ENCODE peak calls at places on chromosomes 13 and 19, in seven cellular contexts. H is tibial nerve, C is SK-N-SH, R is HepG2, J is brain microvascular endothelial cell, X is IMR-90, E is Panc1. Y is an unnamed sample.

GRCh38 chr13:25988655-25989054 is 63.2 kb downstream of the SHISA2 start:
- DNase-seq in J (peak; percentile 34), H (no peak), X (no peak), C (no peak), R (no peak), E (no peak), Y (no peak)

GRCh38 chr13:94433055-94433947 is 46.2 kb downstream of the DCT start:
- DNase-seq in C (no peak), J (no peak), X (no peak), E (no peak), R (peak; percentile 45), H (no peak), Y (no peak)

GRCh38 chr13:107901996-107902562 is 313.3 kb downstream of the LIG4 start:
- DNase-seq in E (no peak), C (no peak), H (no peak), X (no peak), J (no peak), R (no peak), Y (no peak)

GRCh38 chr13:19959141-19959830 is 759 bp downstream of the ZMYM2 start:
- DNase-seq in J (peak; percentile 38), H (peak; percentile 34), X (peak; percentile 39), R (peak; percentile 27), C (peak; percentile 62), E (no peak), Y (peak; percentile 79)

GRCh38 chr13:98707309-98707999 is 45.0 kb downstream of the SLC15A1 start:
- DNase-seq in C (no peak), E (no peak), H (no peak), J (no peak), X (no peak), R (no peak), Y (no peak)

GRCh38 chr19:5896365-5897076 is 7.1 kb downstream of the NDUFA11 start:
- DNase-seq in X (no peak), H (no peak), J (no peak), R (no peak), E (no peak), C (no peak), Y (no peak)

GRCh38 chr19:584240-585001 is 5.3 kb upstream of the HCN2 start:
- DNase-seq in H (no peak), X (peak; percentile 27), E (no peak), R (no peak), C (peak; percentile 95), J (no peak), Y (no peak)

GRCh38 chr13:23955064-23955463 is 57.8 kb upstream of the C1QTNF9B start:
- DNase-seq in E (no peak), R (no peak), X (no peak), C (no peak), J (no peak), H (no peak), Y (no peak)

GRCh38 chr13:26011996-26012688 is 39.7 kb downstream of the SHISA2 start:
- DNase-seq in X (no peak), C (no peak), R (no peak), H (no peak), J (no peak), E (no peak), Y (no peak)

GRCh38 chr19:33298146-33298911 is 4.0 kb downstream of the CEBPA start:
- DNase-seq in E (no peak), J (no peak), R (no peak), C (peak; percentile 41), H (no peak), X (no peak), Y (no peak)

GRCh38 chr19:51971624-51972023 is 15.0 kb downstream of the ZNF350 start:
- DNase-seq in H (no peak), C (no peak), E (no peak), X (peak; percentile 13), J (no peak), R (no peak), Y (no peak)

GRCh38 chr13:47908200-47908902 is 92.7 kb downstream of the SUCLA2 start:
- DNase-seq in C (no peak), J (peak; percentile 82), H (no peak), R (peak; percentile 89), E (no peak), X (peak; percentile 76), Y (no peak)

GRCh38 chr13:114225610-114226009 is 9.1 kb upstream of the CDC16 start:
- DNase-seq in E (no peak), R (no peak), J (no peak), C (peak; percentile 37), H (no peak), X (no peak), Y (no peak)

GRCh38 chr13:110890279-110891150 is 24.4 kb downstream of the ANKRD10 start:
- DNase-seq in X (no peak), H (no peak), C (no peak), E (no peak), R (no peak), J (no peak), Y (no peak)

GRCh38 chr19:42199440-42200115 is 17.9 kb downstream of the DEDD2 start:
- DNase-seq in J (no peak), H (no peak), E (no peak), X (no peak), R (no peak), C (no peak), Y (no peak)

GRCh38 chr13:112903606-112904195 is 65.3 kb upstream of the MCF2L start:
- DNase-seq in X (no peak), C (no peak), H (no peak), J (no peak), R (no peak), E (no peak), Y (no peak)

GRCh38 chr13:30873519-30873918 is 32.6 kb upstream of the MEDAG start:
- DNase-seq in E (no peak), R (no peak), H (no peak), J (no peak), C (no peak), X (peak; percentile 19), Y (peak; percentile 62)

GRCh38 chr19:2555422-2556220 is 79.7 kb downstream of the GADD45B start:
- DNase-seq in R (peak; percentile 75), J (no peak), E (no peak), H (no peak), X (no peak), C (no peak), Y (no peak)

GRCh38 chr13:40668335-40668734 is 1.9 kb upstream of the FOXO1 start:
- DNase-seq in H (peak; percentile 63), C (no peak), R (peak; percentile 54), X (no peak), E (no peak), J (no peak), Y (no peak)
- TF ChIP-seq CTCF in H (peak; percentile 51), C (no peak), R (peak; percentile 72), X (peak; percentile 21), E (peak; percentile 70), J (peak; percentile 71), Y (no peak)

GRCh38 chr19:43711751-43712355 is 4.0 kb upstream of the IRGC start:
- DNase-seq in H (no peak), E (no peak), R (no peak), J (no peak), X (no peak), C (no peak), Y (no peak)
- H3K27ac ChIP-seq in H (no peak overlapping the region), E (no peak overlapping the region), R (no peak overlapping the region), J (no peak overlapping the region), X (no peak overlapping the region), C (no peak overlapping the region), Y (no peak overlapping the region)

GRCh38 chr19:49514151-49514550 is 1.7 kb downstream of the FCGRT start:
- DNase-seq in C (no peak), J (no peak), R (no peak), E (no peak), H (no peak), X (no peak), Y (no peak)
- H3K4me3 ChIP-seq in C (peak overlapping the region; percentile 78), J (no peak overlapping the region), R (peak overlapping the region; percentile 89), E (no peak overlapping the region), H (peak overlapping the region; percentile 91), X (no peak overlapping the region), Y (peak overlapping the region; percentile 89)

GRCh38 chr19:18281082-18282020 is at the start of gene JUND:
- DNase-seq in R (peak; percentile 92), C (peak; percentile 95), E (no peak), H (peak; percentile 92), J (peak; percentile 95), X (peak; percentile 98), Y (peak; percentile 99)

GRCh38 chr19:18279266-18279515 is 2.2 kb downstream of the JUND start:
- DNase-seq in X (no peak), R (no peak), C (no peak), E (no peak), J (no peak), H (no peak), Y (no peak)

GRCh38 chr19:18280247-18281081 is 958 bp downstream of the JUND start:
- DNase-seq in J (peak; percentile 36), H (peak; percentile 63), E (no peak), X (peak; percentile 69), C (peak; percentile 85), R (peak; percentile 52), Y (peak; percentile 87)

GRCh38 chr19:18279516-18280246 is 1.7 kb downstream of the JUND start:
- DNase-seq in H (peak; percentile 89), R (peak; percentile 93), X (peak; percentile 92), J (peak; percentile 83), C (peak; percentile 93), E (no peak), Y (peak; percentile 95)

DNA sequence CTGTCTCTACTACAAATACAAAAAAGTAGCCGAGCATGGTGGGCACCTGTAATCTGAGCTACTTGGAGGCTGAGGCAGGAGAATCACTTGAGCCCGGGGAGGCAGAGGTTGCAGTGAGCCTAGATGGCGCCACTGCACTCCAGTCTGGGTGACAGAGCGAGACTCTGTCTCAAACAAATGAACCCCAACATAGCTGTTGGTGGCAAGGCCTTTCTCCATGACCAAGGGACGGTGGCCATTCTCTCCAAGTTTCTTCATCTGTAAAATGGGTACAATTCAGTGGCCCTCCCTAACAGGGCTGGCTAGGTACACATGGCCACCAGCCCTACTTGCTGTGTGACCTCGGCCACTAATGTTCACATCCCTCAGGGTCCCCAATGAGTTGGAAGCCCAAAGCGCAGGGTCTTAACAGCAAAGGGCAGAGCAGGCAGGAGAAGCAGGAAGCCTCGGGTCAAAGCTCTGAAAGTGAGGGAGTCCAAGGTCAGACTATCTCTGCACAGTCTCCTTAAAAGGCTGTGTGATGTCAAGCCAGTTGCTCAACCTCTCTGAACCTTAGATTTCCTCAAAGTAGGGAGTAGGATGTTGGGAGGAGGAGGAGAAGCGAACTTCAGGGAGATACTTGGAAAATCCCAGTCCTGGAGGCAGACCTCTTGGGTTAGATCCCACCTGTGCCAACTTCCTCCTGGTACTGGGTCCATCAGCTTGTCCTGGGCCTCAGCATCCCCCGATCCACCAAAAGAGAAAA is 2.7 kb downstream of the JUND start:
- DNase-seq in H (no peak), C (no peak), J (peak; percentile 25), X (no peak), R (no peak), E (no peak), Y (no peak)
- TF ChIP-seq CTCF in H (no peak), C (peak; percentile 53), J (peak; percentile 57), X (peak; percentile 24), R (peak; percentile 54), E (peak; percentile 35), Y (no peak)

GRCh38 chr19:8454218-8454617 is 9.4 kb downstream of the HNRNPM start:
- DNase-seq in X (no peak), C (no peak), J (no peak), E (no peak), R (no peak), H (no peak), Y (no peak)
- H3K27ac ChIP-seq in X (no peak overlapping the region), C (no peak overlapping the region), J (no peak overlapping the region), E (no peak overlapping the region), R (no peak overlapping the region), H (no peak overlapping the region), Y (no peak overlapping the region)